ENCODE peak calls at places on chromosomes 13 and 19, in four cellular contexts. O, I, M and D are unnamed samples.

GRCh38 chr13:45564108-45564507 is 51.4 kb downstream of the ERICH6B start:
- DNase-seq in M (no peak), O (peak; percentile 71), I (peak; percentile 81), D (peak; percentile 47)

GRCh38 chr13:44373601-44374347 is at the start of gene SERP2:
- DNase-seq in O (no peak), I (no peak), M (no peak), D (peak; percentile 15)

GRCh38 chr19:29211562-29212416 is 1.2 kb downstream of the UQCRFS1 start:
- DNase-seq in M (peak; percentile 34), I (peak; percentile 12), O (peak; percentile 4), D (peak; percentile 27)

GRCh38 chr13:105611424-105611823 is 924.0 kb downstream of the EFNB2 start:
- DNase-seq in M (no peak), O (no peak), I (peak; percentile 41), D (peak; percentile 87)

GRCh38 chr19:15200575-15201364 is at the start of gene NOTCH3:
- DNase-seq in M (no peak), I (no peak), O (peak; percentile 28), D (no peak)

GRCh38 chr13:43180036-43180660 is 156.8 kb downstream of the DNAJC15 start:
- DNase-seq in M (no peak), I (no peak), O (no peak), D (no peak)

GRCh38 chr13:65499251-65499650 is 1730.9 kb downstream of the PCDH9 start:
- DNase-seq in O (no peak), I (no peak), M (no peak), D (no peak)

GRCh38 chr19:1531587-1531986 is 7.7 kb downstream of the PLK5 start:
- DNase-seq in O (no peak), M (no peak), I (no peak), D (no peak)

GRCh38 chr19:15048885-15049541 is at the start of gene CASP14:
- DNase-seq in I (no peak), O (peak; percentile 80), M (no peak), D (no peak)

GRCh38 chr13:59409211-59409610 is 754.5 kb downstream of the DIAPH3 start:
- DNase-seq in O (no peak), M (no peak), I (peak; percentile 58), D (peak; percentile 45)

GRCh38 chr19:29683009-29683408 is 17.7 kb downstream of the PLEKHF1 start:
- DNase-seq in M (no peak), I (no peak), O (no peak), D (peak; percentile 55)

GRCh38 chr13:48876289-48876688 is 99.4 kb upstream of the FNDC3A start:
- DNase-seq in O (no peak), M (no peak), I (no peak), D (no peak)

GRCh38 chr19:50967924-50968708 is 1.3 kb downstream of the KLK6 start:
- DNase-seq in I (no peak), M (no peak), O (peak; percentile 25), D (no peak)

GRCh38 chr19:10852098-10852800 is 4.0 kb downstream of the C19orf38 start:
- DNase-seq in M (no peak), I (peak; percentile 75), O (peak; percentile 74), D (peak; percentile 50)

GRCh38 chr19:48646192-48646911 is 365 bp upstream of the CA11 start:
- DNase-seq in M (peak; percentile 83), I (peak; percentile 72), O (peak; percentile 81), D (peak; percentile 87)

GRCh38 chr19:47107201-47107952 is 6.2 kb downstream of the ZC3H4 start:
- DNase-seq in O (peak; percentile 78), M (peak; percentile 58), I (peak; percentile 45), D (no peak)

GRCh38 chr13:86569974-86570373 is 770.8 kb upstream of the SLITRK6 start:
- DNase-seq in O (peak; percentile 76), I (no peak), M (no peak), D (no peak)

GRCh38 chr19:48194041-48194871 is 23.8 kb downstream of the ZSWIM9 start:
- DNase-seq in I (peak; percentile 7), O (no peak), M (peak; percentile 26), D (peak; percentile 28)

GRCh38 chr13:49683489-49683888 is 7.8 kb downstream of the EBPL start:
- DNase-seq in I (no peak), M (no peak), O (no peak), D (no peak)

GRCh38 chr19:51259348-51260245 is 8.7 kb downstream of the SIGLECL1 start:
- DNase-seq in O (peak; percentile 78), I (peak; percentile 22), M (peak; percentile 37), D (peak; percentile 43)

GRCh38 chr13:81987677-81988357 is 1646.9 kb upstream of the SPRY2 start:
- DNase-seq in I (no peak), O (no peak), M (no peak), D (no peak)

GRCh38 chr13:24511019-24511823 is 1.4 kb downstream of the PARP4 start:
- DNase-seq in M (peak; percentile 61), I (peak; percentile 91), O (peak; percentile 92), D (peak; percentile 88)

GRCh38 chr13:72229067-72229466 is 362.1 kb upstream of the DACH1 start:
- DNase-seq in I (no peak), O (no peak), M (no peak), D (no peak)

GRCh38 chr19:55308281-55308680 is 16.9 kb downstream of the TMEM150B start:
- DNase-seq in M (no peak), I (no peak), O (no peak), D (no peak)

GRCh38 chr19:36110487-36111199 is at the start of gene OVOL3:
- DNase-seq in O (no peak), M (no peak), I (no peak), D (no peak)

GRCh38 chr19:29941828-29942403 is at the start of gene URI1:
- DNase-seq in O (peak; percentile 77), M (peak; percentile 96), I (peak; percentile 70), D (peak; percentile 84)

GRCh38 chr19:42606660-42607351 is 12.1 kb upstream of the CEACAM8 start:
- DNase-seq in O (peak; percentile 80), M (peak; percentile 82), I (peak; percentile 27), D (peak; percentile 33)

GRCh38 chr19:4327252-4327876 is 11.3 kb downstream of the STAP2 start:
- DNase-seq in I (peak; percentile 13), M (peak; percentile 92), O (no peak), D (peak; percentile 70)

GRCh38 chr19:2476451-2477140 is 669 bp downstream of the GADD45B start:
- DNase-seq in M (peak; percentile 74), I (peak; percentile 74), O (peak; percentile 39), D (peak; percentile 64)

GRCh38 chr19:21604351-21604926 is 99.0 kb downstream of the ZNF429 start:
- DNase-seq in O (peak; percentile 34), M (peak; percentile 35), I (peak; percentile 21), D (no peak)

GRCh38 chr19:2523630-2524311 is 47.8 kb downstream of the GADD45B start:
- DNase-seq in M (no peak), I (peak; percentile 41), O (no peak), D (peak; percentile 57)

GRCh38 chr19:43499042-43499441 is 5.5 kb downstream of the PHLDB3 start:
- DNase-seq in O (no peak), M (no peak), I (no peak), D (no peak)

GRCh38 chr19:40605201-40605971 is 4.2 kb downstream of the LTBP4 start:
- DNase-seq in I (peak; percentile 31), M (peak; percentile 93), O (peak; percentile 83), D (peak; percentile 55)

GRCh38 chr13:79312456-79312855 is 93.6 kb downstream of the RBM26 start:
- DNase-seq in M (no peak), I (no peak), O (no peak), D (no peak)

GRCh38 chr19:6219592-6220290 is 60.0 kb downstream of the MLLT1 start:
- DNase-seq in M (no peak), O (no peak), I (no peak), D (peak; percentile 30)
- TF ChIP-seq CTCF in M (no peak), O (no peak), I (no peak), D (no peak)

DNA sequence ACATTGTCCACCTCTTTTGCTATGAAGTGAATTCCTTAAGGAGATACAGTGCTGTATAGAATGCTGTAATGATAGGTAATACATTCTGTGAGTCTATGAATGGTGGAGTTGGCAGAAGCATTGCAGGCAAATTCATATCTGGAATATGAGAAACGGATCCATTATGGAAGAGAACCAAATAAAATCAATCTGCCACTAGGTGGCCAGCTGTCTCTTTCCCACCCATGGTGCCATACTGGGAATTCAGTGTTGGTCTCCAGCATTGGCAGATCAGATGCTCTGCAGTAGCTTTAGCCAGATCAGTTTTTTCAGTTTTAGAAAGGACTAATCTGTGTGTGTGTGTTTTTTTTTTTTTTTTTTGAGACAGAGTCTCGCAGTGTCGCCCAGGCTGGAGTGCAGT is 27.6 kb downstream of the DNAJC3 start:
- DNase-seq in O (peak; percentile 29), M (no peak), I (no peak), D (no peak)
- TF ChIP-seq CTCF in O (peak; percentile 48), M (no peak), I (no peak), D (peak; percentile 35)

GRCh38 chr19:6069268-6069771 is 41.0 kb downstream of the RFX2 start:
- DNase-seq in M (no peak), O (no peak), I (no peak), D (no peak)

GRCh38 chr19:6073858-6074708 is 36.2 kb downstream of the RFX2 start:
- DNase-seq in M (no peak), I (no peak), O (no peak), D (no peak)

GRCh38 chr19:6070179-6071102 is 39.9 kb downstream of the RFX2 start:
- DNase-seq in O (no peak), I (no peak), M (no peak), D (no peak)

GRCh38 chr19:6071103-6071485 is 39.2 kb downstream of the RFX2 start:
- DNase-seq in O (peak; percentile 15), M (no peak), I (peak; percentile 78), D (peak; percentile 77)

DNA sequence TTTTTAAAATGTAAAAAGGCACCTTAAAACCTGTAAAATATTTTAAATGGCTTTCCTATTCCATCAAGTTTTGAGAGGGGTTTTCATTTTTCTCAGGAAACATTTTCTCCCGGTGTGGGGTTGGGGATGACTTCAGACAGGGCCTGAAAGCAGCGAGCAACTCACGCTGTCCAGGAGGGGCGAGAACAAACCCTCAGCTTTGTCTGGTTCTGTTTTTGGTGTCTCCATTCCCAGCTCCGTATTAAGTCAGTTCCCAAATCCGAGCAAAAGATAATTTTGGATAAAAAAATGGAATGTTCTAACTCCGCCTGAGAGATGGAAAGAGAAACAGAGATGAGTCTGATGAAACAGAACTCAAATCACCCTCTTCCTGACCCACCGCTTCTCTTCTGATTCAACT is 38.5 kb downstream of the RFX2 start:
- DNase-seq in O (no peak), I (no peak), M (no peak), D (no peak)
- TF ChIP-seq CTCF in O (no peak), I (no peak), M (no peak), D (no peak)

GRCh38 chr13:32837973-32838940 is 178.0 kb upstream of the KL start:
- DNase-seq in M (no peak), I (no peak), O (no peak), D (no peak)

GRCh38 chr13:32838985-32839384 is 177.2 kb upstream of the KL start:
- DNase-seq in O (peak; percentile 56), M (peak; percentile 35), I (peak; percentile 59), D (peak; percentile 30)

GRCh38 chr13:32840113-32840512 is 176.1 kb upstream of the KL start:
- DNase-seq in O (no peak), I (no peak), M (no peak), D (no peak)

GRCh38 chr13:32840840-32841713 is 175.1 kb upstream of the KL start:
- DNase-seq in M (no peak), O (no peak), I (no peak), D (no peak)

GRCh38 chr13:32837307-32837972 is 178.8 kb upstream of the KL start:
- DNase-seq in M (no peak), I (no peak), O (peak; percentile 56), D (no peak)
- TF ChIP-seq CTCF in M (no peak), I (no peak), O (no peak), D (no peak)